ENCODE peak calls at places on chromosomes 2 and 18, in six cellular contexts. D is stimulated activated CD4-positive, alpha-beta T cell treated with anti-CD3 and anti-CD28 coated beads, Interleukin-1b, Interleukin-23, amount 100 ng/mL, for 4 hours; Z is NCI-H1417; S is foreskin fibroblast; E is foreskin keratinocyte; Y is cardiac fibroblast. U is an unnamed sample.

GRCh38 chr2:28475088-28475580 is 20.7 kb upstream of the PLB1 start:
- DNase-seq in D (no peak), Z (no peak), S (no peak), E (no peak), Y (no peak), U (no peak)

GRCh38 chr2:132421198-132421780 is 4.7 kb downstream of the GPR39 start:
- DNase-seq in D (no peak), Z (no peak), S (no peak), E (no peak), Y (peak), U (no peak)

GRCh38 chr2:43592443-43592842 is 3.4 kb downstream of the THADA start:
- DNase-seq in D (no peak), Z (no peak), S (no peak), E (no peak), Y (peak), U (no peak)

GRCh38 chr2:26768759-26769500 is 4.8 kb downstream of the SLC35F6 start:
- DNase-seq in D (no peak), Z (no peak), S (no peak), E (no peak), Y (peak), U (peak)

GRCh38 chr18:7116001-7116831 is 1.4 kb downstream of the LAMA1 start:
- DNase-seq in D (no peak), Z (no peak), S (peak), E (no peak), Y (peak), U (no peak)

GRCh38 chr2:219230201-219230540 is 565 bp downstream of the ANKZF1 start:
- DNase-seq in D (peak), Z (peak), S (peak), E (no peak), Y (peak), U (peak)

GRCh38 chr2:29765711-29766110 is 155.7 kb downstream of the ALK start:
- DNase-seq in D (no peak), Z (no peak), S (no peak), E (no peak), Y (no peak), U (no peak)

GRCh38 chr2:209517436-209517835 is 93.6 kb downstream of the MAP2 start:
- DNase-seq in D (no peak), Z (no peak), S (no peak), E (no peak), Y (no peak), U (no peak)

GRCh38 chr2:100416939-100417744 is at the start of gene CHST10:
- DNase-seq in D (peak), Z (peak), S (peak), E (no peak), Y (peak), U (peak)

GRCh38 chr2:217934321-217935131 is 68.3 kb downstream of the TNS1 start:
- DNase-seq in D (no peak), Z (no peak), S (peak), E (peak), Y (peak), U (no peak)

GRCh38 chr2:16126141-16126968 is 186.0 kb downstream of the MYCN start:
- DNase-seq in D (no peak), Z (no peak), S (no peak), E (no peak), Y (no peak), U (no peak)

GRCh38 chr2:37026050-37026449 is 58.1 kb downstream of the HEATR5B start:
- DNase-seq in D (no peak), Z (no peak), S (no peak), E (no peak), Y (peak), U (peak)

GRCh38 chr2:48482313-48482712 is 47.6 kb upstream of the STON1 start:
- DNase-seq in D (no peak), Z (no peak), S (peak), E (no peak), Y (peak), U (no peak)

GRCh38 chr2:10501521-10501961 is 53.4 kb upstream of the ODC1 start:
- DNase-seq in D (no peak), Z (no peak), S (no peak), E (no peak), Y (no peak), U (no peak)

GRCh38 chr2:217743980-217744761 is 258.6 kb downstream of the TNS1 start:
- DNase-seq in D (no peak), Z (no peak), S (no peak), E (no peak), Y (no peak), U (no peak)

GRCh38 chr2:205903549-205904129 is 182.3 kb downstream of the INO80D start:
- DNase-seq in D (no peak), Z (no peak), S (no peak), E (no peak), Y (peak), U (peak)

GRCh38 chr2:170680172-170680913 is 34.8 kb upstream of the SP5 start:
- DNase-seq in D (no peak), Z (no peak), S (no peak), E (no peak), Y (no peak), U (no peak)

GRCh38 chr2:8438476-8438875 is 243.4 kb upstream of the ID2 start:
- DNase-seq in D (no peak), Z (no peak), S (no peak), E (no peak), Y (no peak), U (no peak)

GRCh38 chr2:112137516-112138142 is 556 bp upstream of the FBLN7 start:
- DNase-seq in D (no peak), Z (peak), S (peak), E (peak), Y (peak), U (no peak)

GRCh38 chr2:120366698-120367097 is 20.8 kb downstream of the INHBB start:
- DNase-seq in D (no peak), Z (no peak), S (no peak), E (no peak), Y (no peak), U (no peak)

GRCh38 chr2:35651688-35652323 is 703.8 kb upstream of the CRIM1 start:
- DNase-seq in D (no peak), Z (no peak), S (no peak), E (no peak), Y (no peak), U (no peak)

GRCh38 chr18:79559121-79559835 is 120.3 kb upstream of the CTDP1 start:
- DNase-seq in D (no peak), Z (no peak), S (no peak), E (no peak), Y (no peak), U (no peak)

GRCh38 chr2:126886201-126886905 is 12.3 kb upstream of the TEX51 start:
- DNase-seq in D (peak), Z (no peak), S (peak), E (no peak), Y (peak), U (peak)

GRCh38 chr2:203808041-203808750 is 59.4 kb upstream of the CTLA4 start:
- DNase-seq in D (no peak), Z (no peak), S (peak), E (no peak), Y (peak), U (no peak)

GRCh38 chr2:206561962-206562361 is 80.3 kb upstream of the FAM237A start:
- DNase-seq in D (no peak), Z (no peak), S (no peak), E (no peak), Y (peak), U (no peak)

GRCh38 chr2:137220438-137220998 is 455.2 kb downstream of the THSD7B start:
- DNase-seq in D (no peak), Z (no peak), S (peak), E (peak), Y (peak), U (no peak)

GRCh38 chr18:58860747-58861224 is 3.9 kb upstream of the ZNF532 start:
- DNase-seq in D (no peak), Z (no peak), S (no peak), E (no peak), Y (no peak), U (no peak)

GRCh38 chr18:62721837-62722795 is 6.8 kb downstream of the PHLPP1 start:
- DNase-seq in D (no peak), Z (no peak), S (no peak), E (no peak), Y (peak), U (no peak)

GRCh38 chr2:137435176-137435575 is 529.1 kb upstream of the HNMT start:
- DNase-seq in D (no peak), Z (no peak), S (peak), E (no peak), Y (peak), U (no peak)

GRCh38 chr18:24762417-24762816 is 302.0 kb downstream of the HRH4 start:
- DNase-seq in D (no peak), Z (no peak), S (no peak), E (no peak), Y (no peak), U (no peak)

GRCh38 chr18:73805991-73806390 is 341.6 kb downstream of the FBXO15 start:
- DNase-seq in D (no peak), Z (no peak), S (no peak), E (no peak), Y (no peak), U (no peak)

GRCh38 chr2:10006248-10007147 is 36.9 kb upstream of the KLF11 start:
- DNase-seq in D (no peak), Z (peak), S (no peak), E (no peak), Y (no peak), U (peak)

GRCh38 chr2:174765576-174765975 is 1.3 kb upstream of the CHRNA1 start:
- DNase-seq in D (no peak), Z (no peak), S (no peak), E (no peak), Y (no peak), U (no peak)